ENCODE peak calls at places on chromosomes 16 and 17, in seven cellular contexts. C is HCT116, M is K562, R is SK-N-SH, Y is GM12878, L is HepG2, F is H1. E is an unnamed sample.
A peak's percentile ranks its signal among the peaks of the same experiment; 100 is the strongest.

GRCh38 chr17:1769826-1770477 is 8.1 kb downstream of the SERPINF1 start:
- DNase-seq in F (no peak), R (no peak), C (no peak), Y (no peak), L (peak; percentile 95), M (no peak), E (peak; percentile 76)

GRCh38 chr16:74296120-74296464 is 522 bp upstream of the PSMD7 start:
- DNase-seq in R (no peak), C (no peak), L (no peak), M (no peak), Y (no peak), F (no peak), E (no peak)

GRCh38 chr17:81694810-81695209 is 8.4 kb upstream of the MRPL12 start:
- DNase-seq in M (no peak), Y (no peak), L (no peak), F (no peak), C (no peak), R (no peak), E (no peak)

GRCh38 chr17:64097196-64097936 is 32.6 kb downstream of the ERN1 start:
- DNase-seq in C (no peak), F (no peak), Y (no peak), M (no peak), R (no peak), L (no peak), E (no peak)

GRCh38 chr16:20865420-20866126 is 34.6 kb downstream of the DCUN1D3 start:
- DNase-seq in R (no peak), Y (peak; percentile 64), L (no peak), F (no peak), M (no peak), C (peak; percentile 51), E (no peak)

GRCh38 chr17:41406205-41406604 is 8.8 kb upstream of the KRT31 start:
- DNase-seq in L (no peak), R (no peak), F (no peak), Y (no peak), C (no peak), M (no peak), E (peak; percentile 81)

GRCh38 chr16:76780556-76780955 is 410.4 kb upstream of the MON1B start:
- DNase-seq in F (no peak), R (no peak), M (no peak), Y (no peak), C (no peak), L (no peak), E (no peak)

GRCh38 chr17:16100737-16101400 is 101.2 kb downstream of the TTC19 start:
- DNase-seq in Y (no peak), C (no peak), R (no peak), F (no peak), M (no peak), L (no peak), E (peak; percentile 23)

GRCh38 chr16:82700541-82701240 is 73.9 kb downstream of the CDH13 start:
- DNase-seq in M (no peak), F (no peak), Y (peak; percentile 12), L (no peak), C (no peak), R (no peak), E (no peak)

GRCh38 chr16:67708368-67708771 is 10.7 kb downstream of the GFOD2 start:
- DNase-seq in Y (no peak), M (no peak), L (no peak), F (no peak), C (no peak), R (no peak), E (peak; percentile 24)

GRCh38 chr17:67151717-67152116 is 93.3 kb downstream of the HELZ start:
- DNase-seq in Y (no peak), L (no peak), C (peak; percentile 16), F (no peak), R (no peak), M (no peak), E (no peak)

GRCh38 chr16:81442909-81443687 is 1.5 kb upstream of the CMIP start:
- DNase-seq in F (no peak), L (peak; percentile 45), C (no peak), Y (no peak), R (no peak), M (no peak), E (no peak)

GRCh38 chr16:69595127-69596036 is 29.6 kb downstream of the NFAT5 start:
- DNase-seq in F (no peak), R (no peak), M (peak; percentile 23), C (no peak), Y (no peak), L (peak; percentile 37), E (no peak)

GRCh38 chr16:20984019-20984418 is 83.4 kb downstream of the LYRM1 start:
- DNase-seq in R (no peak), Y (no peak), C (no peak), L (no peak), F (no peak), M (no peak), E (no peak)

GRCh38 chr17:32970281-32970680 is 21.4 kb upstream of the SPACA3 start:
- DNase-seq in C (no peak), M (no peak), R (no peak), F (no peak), L (no peak), Y (peak; percentile 39), E (no peak)

GRCh38 chr17:82664701-82665182 is 16.5 kb upstream of the WDR45B start:
- DNase-seq in L (no peak), R (peak; percentile 71), M (no peak), C (no peak), F (no peak), Y (no peak), E (no peak)

GRCh38 chr17:27733771-27734170 is 66.6 kb downstream of the NOS2 start:
- DNase-seq in L (no peak), C (no peak), Y (no peak), M (no peak), F (no peak), R (no peak), E (no peak)

GRCh38 chr17:50022463-50023130 is 27.6 kb upstream of the DLX3 start:
- DNase-seq in L (no peak), R (no peak), F (no peak), Y (no peak), C (no peak), M (no peak), E (no peak)

GRCh38 chr17:59124665-59125064 is 18.0 kb upstream of the TRIM37 start:
- DNase-seq in M (no peak), F (no peak), C (no peak), Y (peak; percentile 41), R (no peak), L (no peak), E (no peak)
- TF ChIP-seq JUND in M (no peak), F (no peak), C (no peak), Y (no peak), R (no peak), L (no peak), E (no peak)

GRCh38 chr17:77237232-77238008 is 96.7 kb downstream of the SEC14L1 start:
- DNase-seq in C (no peak), Y (no peak), R (no peak), M (no peak), L (no peak), F (no peak), E (no peak)

GRCh38 chr17:77242118-77242800 is 101.5 kb downstream of the SEC14L1 start:
- DNase-seq in L (no peak), C (no peak), M (no peak), Y (no peak), F (no peak), R (no peak), E (no peak)

GRCh38 chr17:77245162-77245926 is 104.6 kb downstream of the SEC14L1 start:
- DNase-seq in R (no peak), F (no peak), C (no peak), Y (peak; percentile 60), M (no peak), L (no peak), E (no peak)

GRCh38 chr17:77246110-77247047 is 105.6 kb downstream of the SEC14L1 start:
- DNase-seq in F (no peak), R (no peak), Y (no peak), M (no peak), C (no peak), L (no peak), E (no peak)

DNA sequence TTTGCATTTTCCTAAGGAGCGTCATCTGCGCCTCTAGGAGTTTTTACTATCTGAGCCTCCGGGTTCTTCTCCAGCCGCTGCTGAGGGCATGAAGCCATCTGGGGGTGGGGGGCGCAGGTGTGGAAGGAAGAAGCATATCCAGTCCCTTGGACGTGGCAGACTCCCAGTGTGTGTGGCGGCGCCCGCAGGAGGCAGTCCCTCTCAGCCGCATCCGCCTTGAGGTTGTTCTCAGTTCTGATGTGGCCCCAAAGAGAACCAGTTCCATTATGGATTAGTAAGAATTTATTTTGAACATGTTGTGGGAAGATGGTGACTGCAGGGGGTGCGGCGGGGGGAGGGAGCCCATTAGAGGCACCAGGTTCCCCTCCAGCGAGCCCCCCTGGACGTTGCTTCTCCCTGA is 100.2 kb downstream of the SEC14L1 start:
- DNase-seq in L (no peak), C (no peak), R (no peak), M (no peak), Y (no peak), F (no peak), E (no peak)
- TF ChIP-seq JUND in L (no peak), C (no peak), R (no peak), M (no peak), Y (no peak), F (no peak), E (no peak)

GRCh38 chr17:10144456-10144855 is 54.0 kb downstream of the GAS7 start:
- DNase-seq in R (no peak), L (no peak), C (no peak), Y (no peak), F (no peak), M (no peak), E (no peak)

GRCh38 chr17:10141436-10141835 is 57.0 kb downstream of the GAS7 start:
- DNase-seq in Y (no peak), M (no peak), F (no peak), L (no peak), C (no peak), R (no peak), E (no peak)

GRCh38 chr17:10149573-10150399 is 48.6 kb downstream of the GAS7 start:
- DNase-seq in Y (peak; percentile 68), L (no peak), C (peak; percentile 46), M (no peak), R (no peak), F (no peak), E (peak; percentile 30)

GRCh38 chr17:10139560-10139959 is 58.8 kb downstream of the GAS7 start:
- DNase-seq in L (no peak), C (no peak), R (no peak), Y (no peak), M (no peak), F (no peak), E (no peak)

DNA sequence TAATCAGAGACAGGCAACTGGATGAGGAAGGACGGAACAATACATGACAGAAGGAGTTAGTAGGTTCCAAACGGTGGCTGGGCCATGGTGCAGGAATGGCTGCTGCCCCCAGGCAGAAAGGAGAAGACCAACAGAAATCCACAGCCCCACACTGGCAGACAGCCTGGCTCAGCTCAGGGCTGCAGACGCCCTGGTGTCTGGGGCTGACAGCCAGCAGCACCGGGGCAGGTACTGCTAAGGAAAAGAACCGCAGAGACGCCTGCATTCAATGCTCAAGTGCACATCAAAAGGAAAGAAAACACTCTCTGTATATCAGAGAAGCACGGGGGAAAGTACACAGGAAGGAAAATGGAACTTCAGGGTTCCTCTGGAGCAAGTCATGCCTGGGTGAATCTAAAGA is 53.4 kb downstream of the GAS7 start:
- DNase-seq in F (no peak), M (no peak), C (no peak), Y (no peak), R (no peak), L (no peak), E (no peak)
- TF ChIP-seq JUND in F (no peak), M (no peak), C (no peak), Y (no peak), R (no peak), L (no peak), E (no peak)

GRCh38 chr17:70130274-70130673 is 39.1 kb upstream of the KCNJ2 start:
- DNase-seq in M (no peak), F (no peak), C (no peak), Y (no peak), L (no peak), R (peak; percentile 21), E (no peak)
- TF ChIP-seq JUND in M (no peak), F (no peak), C (no peak), Y (no peak), L (no peak), R (no peak), E (no peak)

E was measured in T47D.